ENCODE peak calls at places on chromosomes 7 and 10, in six cellular contexts. Q is adrenal gland; M is left ventricle myocardium inferior; R is HCT116; Z is SK-N-MC; D is CD8-positive, alpha-beta T cell. Y is an unnamed sample.

GRCh38 chr7:95264225-95264927 is 60.0 kb downstream of the PON1 start:
- DNase-seq in Z (no peak), M (no peak), Q (no peak), R (no peak), D (no peak), Y (no peak)

GRCh38 chr10:46251857-46252847 is 34.6 kb upstream of the ANTXRL start:
- DNase-seq in M (peak), D (peak), Q (peak), R (no peak), Z (no peak), Y (no peak)

GRCh38 chr10:11828682-11829284 is 5.6 kb downstream of the PROSER2 start:
- DNase-seq in Z (no peak), D (no peak), Q (no peak), R (no peak), M (no peak), Y (no peak)

GRCh38 chr10:85621562-85621961 is 745.0 kb downstream of the GRID1 start:
- DNase-seq in D (no peak), Q (no peak), Z (no peak), M (no peak), R (no peak), Y (no peak)

GRCh38 chr7:98276241-98276761 is 5.2 kb upstream of the BRI3 start:
- DNase-seq in M (no peak), Z (no peak), R (no peak), D (no peak), Q (no peak), Y (no peak)

GRCh38 chr10:86400705-86401587 is 34.4 kb upstream of the GRID1 start:
- DNase-seq in Q (peak), M (peak), D (peak), R (peak), Z (no peak), Y (no peak)

GRCh38 chr7:153835104-153835503 is 217.1 kb upstream of the DPP6 start:
- DNase-seq in Z (no peak), M (no peak), R (no peak), Q (no peak), D (no peak), Y (no peak)

GRCh38 chr7:15757041-15757995 is 70.8 kb upstream of the MEOX2 start:
- DNase-seq in Q (no peak), Z (no peak), D (no peak), M (no peak), R (no peak), Y (no peak)

GRCh38 chr10:22315455-22316285 is 518 bp upstream of the COMMD3 start:
- DNase-seq in D (no peak), R (no peak), M (no peak), Q (no peak), Z (no peak), Y (no peak)

GRCh38 chr7:157664034-157664433 is 327.2 kb downstream of the DNAJB6 start:
- DNase-seq in D (no peak), Z (no peak), R (no peak), M (no peak), Q (no peak), Y (no peak)

GRCh38 chr10:45514283-45515270 is 140.6 kb downstream of the ALOX5 start:
- DNase-seq in Q (no peak), R (no peak), Z (no peak), M (no peak), D (no peak), Y (no peak)

GRCh38 chr10:70786799-70787415 is 1.7 kb upstream of the TBATA start:
- DNase-seq in Q (no peak), R (no peak), D (no peak), M (no peak), Z (no peak), Y (no peak)

GRCh38 chr7:148694631-148695030 is 4.1 kb upstream of the CUL1 start:
- DNase-seq in M (no peak), Q (no peak), Z (no peak), D (no peak), R (no peak), Y (no peak)

GRCh38 chr10:133203652-133204195 is 26.3 kb upstream of the UTF1 start:
- DNase-seq in R (no peak), D (no peak), Z (no peak), M (no peak), Q (no peak), Y (no peak)

GRCh38 chr7:128174391-128174790 is 66.7 kb upstream of the LEP start:
- DNase-seq in D (no peak), Z (no peak), M (no peak), R (no peak), Q (peak), Y (no peak)

GRCh38 chr7:148884299-148885022 is 370 bp upstream of the EZH2 start:
- DNase-seq in Z (no peak), D (peak), R (peak), M (peak), Q (peak), Y (peak)

GRCh38 chr10:106214243-106214642 is 950.3 kb downstream of the SORCS1 start:
- DNase-seq in Z (no peak), M (no peak), Q (no peak), R (no peak), D (no peak), Y (no peak)

GRCh38 chr10:89431977-89432376 is 17.6 kb downstream of the IFIT5 start:
- DNase-seq in Q (no peak), Z (no peak), R (no peak), M (no peak), D (no peak), Y (no peak)

GRCh38 chr7:128116740-128117139 is 85.5 kb upstream of the LRRC4 start:
- DNase-seq in D (no peak), M (no peak), R (no peak), Z (no peak), Q (no peak), Y (no peak)

GRCh38 chr7:157228864-157229422 is 90.2 kb downstream of the UBE3C start:
- DNase-seq in R (no peak), Q (no peak), Z (no peak), M (no peak), D (peak), Y (no peak)

GRCh38 chr10:113133497-113133896 is 183.4 kb downstream of the TCF7L2 start:
- DNase-seq in Z (no peak), D (no peak), Q (no peak), M (no peak), R (no peak), Y (no peak)

GRCh38 chr7:82605247-82605864 is 161.8 kb upstream of the CACNA2D1 start:
- DNase-seq in Q (peak), M (no peak), D (no peak), R (peak), Z (peak), Y (no peak)

GRCh38 chr10:122374859-122375721 is 582 bp downstream of the PLEKHA1 start:
- DNase-seq in D (peak), Q (peak), Z (no peak), M (peak), R (peak), Y (no peak)

GRCh38 chr7:121133444-121133843 is 144.9 kb downstream of the CPED1 start:
- DNase-seq in M (no peak), D (no peak), Q (no peak), Z (no peak), R (no peak), Y (no peak)

GRCh38 chr10:67788028-67788886 is 49.7 kb downstream of the DNAJC12 start:
- DNase-seq in Z (no peak), M (peak), D (peak), R (peak), Q (peak), Y (no peak)

GRCh38 chr7:5231116-5231515 is 41.1 kb downstream of the WIPI2 start:
- DNase-seq in Q (no peak), D (no peak), M (no peak), R (no peak), Z (no peak), Y (no peak)

GRCh38 chr7:5232485-5232837 is 42.4 kb downstream of the WIPI2 start:
- DNase-seq in Q (no peak), R (no peak), Z (no peak), M (no peak), D (no peak), Y (no peak)

GRCh38 chr7:5231811-5232484 is 41.9 kb downstream of the WIPI2 start:
- DNase-seq in M (no peak), Q (no peak), D (no peak), Z (no peak), R (no peak), Y (no peak)

GRCh38 chr7:5234852-5235831 is 45.1 kb downstream of the WIPI2 start:
- DNase-seq in D (no peak), Z (no peak), M (no peak), R (no peak), Q (no peak), Y (no peak)

GRCh38 chr7:5232874-5233273 is 42.8 kb downstream of the WIPI2 start:
- DNase-seq in R (no peak), M (no peak), D (no peak), Z (no peak), Q (no peak), Y (no peak)
- H3K27ac ChIP-seq in R (no peak), M (no peak), D (no peak), Z (no peak), Q (no peak), Y (no peak)

DNA sequence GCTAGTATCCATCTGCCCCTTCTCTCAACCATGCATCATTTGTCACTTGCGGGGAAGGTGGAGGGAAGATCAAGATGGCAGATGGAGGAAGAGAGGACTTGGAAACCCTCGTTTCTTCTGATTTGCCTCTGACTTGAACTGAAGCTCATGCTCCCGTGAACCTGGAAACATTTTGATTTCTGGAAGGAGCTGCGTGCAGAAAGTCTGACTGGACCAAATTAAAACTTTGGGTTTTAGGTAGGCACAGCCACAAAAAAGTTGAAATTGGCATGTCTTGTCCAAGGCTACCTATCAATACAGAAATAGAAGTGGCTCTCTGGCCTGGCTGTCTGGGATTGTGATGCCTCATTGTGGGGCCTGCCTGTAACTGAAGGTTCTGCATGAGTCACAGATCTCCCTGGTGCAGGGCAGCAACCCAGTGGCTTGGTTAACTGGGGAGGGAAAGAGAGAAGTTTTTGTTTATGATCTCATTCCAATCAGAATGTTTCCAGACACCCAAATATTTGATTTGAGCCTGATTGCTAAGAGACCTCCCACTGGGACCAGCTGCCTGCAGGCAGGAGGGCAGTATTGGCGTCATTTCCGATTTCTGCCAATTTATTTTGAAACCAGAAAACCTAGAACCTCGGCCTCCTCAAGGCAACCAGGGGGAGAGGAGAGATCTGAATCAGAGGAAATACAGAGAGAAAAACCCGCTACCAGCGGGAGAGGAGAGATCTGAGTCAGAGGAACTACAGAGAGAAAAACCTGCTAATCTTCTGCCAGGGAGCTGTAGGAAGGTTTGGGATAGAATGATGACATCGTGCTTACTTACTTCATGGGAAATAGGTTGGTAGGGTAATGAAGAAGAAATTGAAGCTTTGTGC is 363.6 kb downstream of the ANKRD30A start:
- DNase-seq in R (no peak), D (no peak), Z (no peak), Q (peak), M (no peak), Y (no peak)
- H3K27ac ChIP-seq in R (no peak), D (no peak), Z (no peak), Q (peak), M (no peak), Y (no peak)

DNA sequence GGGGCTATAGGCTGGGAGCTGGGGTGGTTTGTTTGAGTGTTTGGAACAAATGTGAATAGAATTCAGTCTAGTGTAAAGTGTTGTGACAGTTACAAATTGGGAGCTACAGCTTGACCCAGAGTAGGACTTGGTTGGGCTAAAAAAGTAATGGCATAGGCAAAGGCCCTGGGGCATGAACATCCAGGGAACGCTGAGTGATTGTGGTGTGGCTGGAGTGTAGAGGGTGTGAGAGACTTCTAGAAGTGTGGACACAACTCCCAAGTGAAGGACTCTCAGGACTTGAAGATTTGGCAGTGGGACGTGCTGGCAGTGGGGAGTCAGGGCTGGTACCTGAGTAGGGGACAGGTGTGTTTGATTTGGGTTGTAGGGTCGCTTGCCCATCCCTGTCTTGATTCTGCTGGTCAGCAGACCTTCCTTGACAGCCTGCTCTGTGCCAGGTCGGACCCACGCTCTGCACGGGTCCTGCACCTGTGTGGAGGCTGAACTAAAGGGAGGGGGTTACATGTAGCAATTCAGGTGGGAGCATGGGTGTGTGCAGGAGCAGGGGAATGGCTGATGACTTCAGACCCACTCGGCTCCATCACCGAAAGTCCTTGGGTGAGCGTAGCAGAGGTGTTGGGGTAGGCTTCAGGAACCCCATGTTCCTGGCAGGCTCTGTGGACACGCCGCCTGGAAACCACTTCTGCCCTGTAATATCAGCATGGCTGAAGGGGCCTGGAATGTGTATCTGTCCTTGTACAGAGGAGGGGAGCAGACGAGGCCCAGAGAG is 43.3 kb downstream of the ZMIZ1 start:
- DNase-seq in Q (no peak), M (peak), D (no peak), R (no peak), Z (no peak), Y (no peak)
- H3K27ac ChIP-seq in Q (peak), M (peak), D (no peak), R (no peak), Z (no peak), Y (peak)

DNA sequence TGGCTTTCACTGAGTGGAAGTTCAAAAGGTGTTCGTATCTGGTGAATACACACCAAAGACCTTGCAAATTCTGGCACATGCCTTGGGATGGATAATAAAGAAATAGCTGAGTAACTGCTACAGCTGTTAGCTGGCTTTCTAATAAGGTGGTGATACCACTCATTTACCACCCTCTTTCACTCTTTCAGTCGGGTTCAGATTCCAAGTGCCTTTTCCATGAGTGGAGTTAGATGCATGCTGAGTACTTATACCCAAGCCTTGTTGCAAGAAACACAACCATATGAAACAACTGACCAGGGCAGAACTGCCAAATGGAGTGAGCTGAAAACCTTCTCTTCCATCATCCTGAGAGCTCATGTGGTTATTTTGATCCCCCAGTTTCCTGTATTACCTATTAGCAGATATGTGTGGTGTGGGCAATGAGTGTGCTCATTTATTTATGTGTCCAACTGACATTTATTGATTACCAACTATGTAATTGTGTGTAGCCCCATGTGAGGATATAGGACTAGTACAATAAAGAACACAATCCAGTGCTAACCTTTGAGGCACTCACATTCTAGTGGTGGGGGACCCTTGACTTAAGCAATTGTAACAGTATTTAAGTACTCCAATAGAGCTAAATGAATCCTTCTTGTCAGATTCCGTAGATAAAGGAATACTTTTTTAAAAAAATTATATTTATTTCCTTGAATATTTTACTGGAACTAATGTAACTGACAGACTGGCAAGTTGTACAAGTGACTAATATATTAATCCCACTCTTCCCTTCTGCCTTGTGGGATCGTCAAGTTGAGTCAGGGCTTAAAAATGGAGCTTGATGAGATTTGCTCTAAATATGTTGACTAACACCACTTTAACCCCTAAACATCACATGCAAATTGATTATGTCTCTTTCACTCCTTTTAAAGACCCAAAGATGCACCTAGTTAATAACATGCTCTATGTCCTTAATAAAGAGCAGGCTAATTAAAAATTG is 124.7 kb downstream of the ARID5B start:
- DNase-seq in Z (no peak), M (no peak), Q (no peak), R (no peak), D (no peak), Y (no peak)
- H3K27ac ChIP-seq in Z (no peak), M (no peak), Q (no peak), R (no peak), D (no peak), Y (peak)

GRCh38 chr7:129970816-129971215 is 18.1 kb upstream of the UBE2H start:
- DNase-seq in D (no peak), Z (no peak), R (no peak), Q (no peak), M (no peak), Y (no peak)
- H3K27ac ChIP-seq in D (no peak), Z (no peak), R (no peak), Q (no peak), M (peak), Y (peak)